ENCODE peak calls at places on chromosomes 7 and 10, in seven cellular contexts. I is hepatocyte, Y is ELF-1, G is IMR-90, J is kidney tubule cell, O is prostate gland, A is astrocyte of the spinal cord. C is an unnamed sample.

GRCh38 chr7:25567430-25567829 is 339.1 kb upstream of the NPVF start:
- DNase-seq in I (no peak), Y (no peak), G (no peak), J (no peak), O (no peak), A (no peak), C (no peak)

GRCh38 chr7:27917774-27918314 is 177.9 kb downstream of the TAX1BP1 start:
- DNase-seq in I (no peak), Y (no peak), G (peak), J (peak), O (no peak), A (peak), C (no peak)

GRCh38 chr10:9656386-9656785 is 1361.3 kb upstream of the CELF2 start:
- DNase-seq in I (no peak), Y (no peak), G (no peak), J (no peak), O (no peak), A (no peak), C (no peak)

GRCh38 chr10:100637785-100638184 is 102.0 kb downstream of the HIF1AN start:
- DNase-seq in I (peak), Y (peak), G (no peak), J (peak), O (no peak), A (no peak), C (no peak)

GRCh38 chr10:14056545-14057332 is 274.0 kb downstream of the FRMD4A start:
- DNase-seq in I (peak), Y (peak), G (peak), J (peak), O (no peak), A (peak), C (no peak)

GRCh38 chr10:72215611-72216549 is at the start of the genes ANAPC16 and ASCC1:
- DNase-seq in I (peak), Y (peak), G (peak), J (peak), O (peak), A (peak), C (peak)

GRCh38 chr7:140455743-140456142 is 23.6 kb downstream of the MKRN1 start:
- DNase-seq in I (no peak), Y (peak), G (no peak), J (no peak), O (no peak), A (no peak), C (no peak)

GRCh38 chr10:16891375-16892313 is 74.4 kb upstream of the RSU1 start:
- DNase-seq in I (peak), Y (peak), G (peak), J (peak), O (no peak), A (peak), C (peak)

GRCh38 chr7:1889556-1890181 is 219.6 kb downstream of the ELFN1 start:
- DNase-seq in I (no peak), Y (no peak), G (peak), J (no peak), O (no peak), A (peak), C (no peak)

GRCh38 chr7:24580283-24580946 is 7.2 kb downstream of the PALS2 start:
- DNase-seq in I (peak), Y (no peak), G (peak), J (no peak), O (peak), A (no peak), C (no peak)